ENCODE peak calls at places on chromosome 21, in six cellular contexts. Q, S, G, O, L and D are unnamed samples.
A peak's percentile ranks its signal among the peaks of the same experiment; 100 is the strongest.

GRCh38 chr21:23886828-23887708 is 1720.2 kb downstream of the MRPL39 start:
- DNase-seq in Q (no peak), S (peak; percentile 7), G (no peak), O (no peak), L (no peak), D (no peak)

GRCh38 chr21:43916076-43916475 is 51.1 kb downstream of the AGPAT3 start:
- DNase-seq in Q (no peak), S (no peak), G (peak; percentile 11), O (no peak), L (no peak), D (no peak)

GRCh38 chr21:16797530-16797929 is 715.3 kb upstream of the CXADR start:
- DNase-seq in Q (no peak), S (no peak), G (no peak), O (no peak), L (no peak), D (no peak)

GRCh38 chr21:43867936-43868335 is 2.9 kb downstream of the AGPAT3 start:
- DNase-seq in Q (no peak), S (no peak), G (no peak), O (peak; percentile 33), L (no peak), D (no peak)

GRCh38 chr21:45460011-45460565 is 55.1 kb downstream of the COL18A1 start:
- DNase-seq in Q (no peak), S (no peak), G (no peak), O (no peak), L (no peak), D (peak; percentile 11)

GRCh38 chr21:37784591-37785318 is 131.5 kb downstream of the KCNJ6 start:
- DNase-seq in Q (no peak), S (no peak), G (no peak), O (no peak), L (no peak), D (no peak)

GRCh38 chr21:44521928-44522752 is 17.9 kb downstream of the KRTAP10-1 start:
- DNase-seq in Q (no peak), S (no peak), G (peak; percentile 11), O (no peak), L (no peak), D (no peak)

GRCh38 chr21:29870814-29871213 is 69.0 kb downstream of the GRIK1 start:
- DNase-seq in Q (no peak), S (no peak), G (no peak), O (no peak), L (no peak), D (no peak)

GRCh38 chr21:39385299-39386145 is 36.6 kb upstream of the HMGN1 start:
- DNase-seq in Q (peak; percentile 45), S (no peak), G (peak; percentile 88), O (peak; percentile 94), L (peak; percentile 12), D (no peak)

GRCh38 chr21:27346041-27346448 is 379.2 kb upstream of the ADAMTS5 start:
- DNase-seq in Q (no peak), S (peak; percentile 46), G (no peak), O (no peak), L (no peak), D (peak; percentile 36)

GRCh38 chr21:38937844-38938243 is 132.1 kb downstream of the ETS2 start:
- DNase-seq in Q (no peak), S (no peak), G (no peak), O (no peak), L (no peak), D (no peak)

GRCh38 chr21:46617267-46618051 is 12.6 kb upstream of the S100B start:
- DNase-seq in Q (no peak), S (peak; percentile 48), G (no peak), O (no peak), L (no peak), D (no peak)

GRCh38 chr21:29431680-29432079 is 133.0 kb downstream of the BACH1 start:
- DNase-seq in Q (no peak), S (no peak), G (no peak), O (no peak), L (no peak), D (no peak)

GRCh38 chr21:33205476-33205875 is 24.3 kb upstream of the IFNAR2 start:
- DNase-seq in Q (no peak), S (no peak), G (no peak), O (no peak), L (no peak), D (no peak)

GRCh38 chr21:34887729-34888568 is 161.2 kb downstream of the RUNX1 start:
- DNase-seq in Q (peak; percentile 86), S (peak; percentile 94), G (peak; percentile 91), O (peak; percentile 44), L (peak; percentile 74), D (peak; percentile 85)

GRCh38 chr21:14843991-14844390 is 220.8 kb downstream of the NRIP1 start:
- DNase-seq in Q (no peak), S (no peak), G (no peak), O (no peak), L (no peak), D (no peak)

GRCh38 chr21:45508607-45509565 is 33.4 kb downstream of the SLC19A1 start:
- DNase-seq in Q (no peak), S (no peak), G (peak; percentile 19), O (peak; percentile 62), L (no peak), D (no peak)

GRCh38 chr21:42309753-42310213 is 5.4 kb downstream of the TFF3 start:
- DNase-seq in Q (peak; percentile 74), S (peak; percentile 11), G (peak; percentile 59), O (peak; percentile 85), L (peak; percentile 30), D (peak; percentile 54)

GRCh38 chr21:31781737-31782136 is 49.8 kb upstream of the SCAF4 start:
- DNase-seq in Q (no peak), S (peak; percentile 48), G (peak; percentile 56), O (no peak), L (no peak), D (peak; percentile 55)

GRCh38 chr21:36127977-36128376 is 6.9 kb upstream of the CBR3 start:
- DNase-seq in Q (no peak), S (no peak), G (no peak), O (no peak), L (no peak), D (no peak)

GRCh38 chr21:32278068-32278467 is 781 bp downstream of the MIS18A start:
- DNase-seq in Q (no peak), S (no peak), G (no peak), O (peak; percentile 12), L (no peak), D (peak; percentile 11)

GRCh38 chr21:45846373-45847160 is 135.0 kb upstream of the COL6A1 start:
- DNase-seq in Q (no peak), S (no peak), G (no peak), O (no peak), L (no peak), D (no peak)

GRCh38 chr21:44874497-44875331 is 1.2 kb upstream of the PTTG1IP start:
- DNase-seq in Q (peak; percentile 16), S (peak; percentile 40), G (peak; percentile 75), O (no peak), L (no peak), D (no peak)

GRCh38 chr21:45990049-45990711 is 8.6 kb downstream of the COL6A1 start:
- DNase-seq in Q (no peak), S (no peak), G (peak; percentile 16), O (no peak), L (no peak), D (no peak)

GRCh38 chr21:44742418-44743153 is 31.2 kb upstream of the TSPEAR start:
- DNase-seq in Q (no peak), S (peak; percentile 22), G (no peak), O (no peak), L (no peak), D (no peak)

GRCh38 chr21:38773108-38774061 is 32.3 kb upstream of the ETS2 start:
- DNase-seq in Q (no peak), S (peak; percentile 93), G (no peak), O (no peak), L (no peak), D (peak; percentile 96)